ENCODE peak calls at places on chromosome 18, in eight cellular contexts. One of them, this sample, is unnamed.

GRCh38 chr18:27948981-27949380 is 227.9 kb downstream of the CDH2 start:
- DNase-seq in stimulated activated effector memory CD8-positive, alpha-beta T cell treated with anti-CD3 and anti-CD28 coated beads, Interleukin-12 subunit alpha, Interleukin-12 subunit beta, amount 100 ng/mL, for 72 hours: no peak
- DNase-seq in C1 segment of cervical spinal cord: no peak
- DNase-seq in activated CD4-positive, alpha-beta memory T cell treated with anti-CD3 and anti-CD28 coated beads for 36 hours: no peak
- DNase-seq in T47D: no peak
- DNase-seq in foreskin fibroblast: no peak
- DNase-seq in left colon: no peak
- DNase-seq in hypothalamus: no peak
- DNase-seq in this sample: no peak

GRCh38 chr18:36496022-36496421 is 198.5 kb downstream of the FHOD3 start:
- DNase-seq in stimulated activated effector memory CD8-positive, alpha-beta T cell treated with anti-CD3 and anti-CD28 coated beads, Interleukin-12 subunit alpha, Interleukin-12 subunit beta, amount 100 ng/mL, for 72 hours: no peak
- DNase-seq in left colon: no peak
- DNase-seq in foreskin fibroblast: no peak
- DNase-seq in hypothalamus: no peak
- DNase-seq in T47D: no peak
- DNase-seq in C1 segment of cervical spinal cord: no peak
- DNase-seq in activated CD4-positive, alpha-beta memory T cell treated with anti-CD3 and anti-CD28 coated beads for 36 hours: peak; percentile 15
- DNase-seq in this sample: no peak

GRCh38 chr18:46222710-46223360 is 118.7 kb downstream of the HAUS1 start:
- DNase-seq in T47D: no peak
- DNase-seq in left colon: no peak
- DNase-seq in hypothalamus: no peak
- DNase-seq in stimulated activated effector memory CD8-positive, alpha-beta T cell treated with anti-CD3 and anti-CD28 coated beads, Interleukin-12 subunit alpha, Interleukin-12 subunit beta, amount 100 ng/mL, for 72 hours: no peak
- DNase-seq in C1 segment of cervical spinal cord: no peak
- DNase-seq in activated CD4-positive, alpha-beta memory T cell treated with anti-CD3 and anti-CD28 coated beads for 36 hours: no peak
- DNase-seq in foreskin fibroblast: no peak
- DNase-seq in this sample: no peak

GRCh38 chr18:29779096-29779495 is 1263.4 kb downstream of the DSC3 start:
- DNase-seq in stimulated activated effector memory CD8-positive, alpha-beta T cell treated with anti-CD3 and anti-CD28 coated beads, Interleukin-12 subunit alpha, Interleukin-12 subunit beta, amount 100 ng/mL, for 72 hours: no peak
- DNase-seq in foreskin fibroblast: no peak
- DNase-seq in left colon: no peak
- DNase-seq in C1 segment of cervical spinal cord: no peak
- DNase-seq in hypothalamus: no peak
- DNase-seq in activated CD4-positive, alpha-beta memory T cell treated with anti-CD3 and anti-CD28 coated beads for 36 hours: no peak
- DNase-seq in T47D: no peak
- DNase-seq in this sample: no peak

GRCh38 chr18:58603365-58604067 is 25.4 kb downstream of the ALPK2 start:
- DNase-seq in hypothalamus: no peak
- DNase-seq in T47D: no peak
- DNase-seq in left colon: no peak
- DNase-seq in foreskin fibroblast: no peak
- DNase-seq in activated CD4-positive, alpha-beta memory T cell treated with anti-CD3 and anti-CD28 coated beads for 36 hours: peak; percentile 40
- DNase-seq in stimulated activated effector memory CD8-positive, alpha-beta T cell treated with anti-CD3 and anti-CD28 coated beads, Interleukin-12 subunit alpha, Interleukin-12 subunit beta, amount 100 ng/mL, for 72 hours: no peak
- DNase-seq in C1 segment of cervical spinal cord: no peak
- DNase-seq in this sample: peak; percentile 78

GRCh38 chr18:46478796-46479195 is 178.2 kb downstream of the LOXHD1 start:
- DNase-seq in T47D: no peak
- DNase-seq in hypothalamus: no peak
- DNase-seq in stimulated activated effector memory CD8-positive, alpha-beta T cell treated with anti-CD3 and anti-CD28 coated beads, Interleukin-12 subunit alpha, Interleukin-12 subunit beta, amount 100 ng/mL, for 72 hours: no peak
- DNase-seq in C1 segment of cervical spinal cord: no peak
- DNase-seq in activated CD4-positive, alpha-beta memory T cell treated with anti-CD3 and anti-CD28 coated beads for 36 hours: no peak
- DNase-seq in left colon: no peak
- DNase-seq in foreskin fibroblast: no peak
- DNase-seq in this sample: no peak

GRCh38 chr18:75984853-75985252 is 510.2 kb downstream of the ZNF516 start:
- DNase-seq in T47D: no peak
- DNase-seq in left colon: no peak
- DNase-seq in C1 segment of cervical spinal cord: no peak
- DNase-seq in activated CD4-positive, alpha-beta memory T cell treated with anti-CD3 and anti-CD28 coated beads for 36 hours: no peak
- DNase-seq in stimulated activated effector memory CD8-positive, alpha-beta T cell treated with anti-CD3 and anti-CD28 coated beads, Interleukin-12 subunit alpha, Interleukin-12 subunit beta, amount 100 ng/mL, for 72 hours: no peak
- DNase-seq in foreskin fibroblast: no peak
- DNase-seq in hypothalamus: no peak
- DNase-seq in this sample: no peak

GRCh38 chr18:76377359-76377756 is 117.7 kb downstream of the ZNF516 start:
- DNase-seq in T47D: no peak
- DNase-seq in activated CD4-positive, alpha-beta memory T cell treated with anti-CD3 and anti-CD28 coated beads for 36 hours: no peak
- DNase-seq in hypothalamus: no peak
- DNase-seq in C1 segment of cervical spinal cord: no peak
- DNase-seq in foreskin fibroblast: no peak
- DNase-seq in stimulated activated effector memory CD8-positive, alpha-beta T cell treated with anti-CD3 and anti-CD28 coated beads, Interleukin-12 subunit alpha, Interleukin-12 subunit beta, amount 100 ng/mL, for 72 hours: no peak
- DNase-seq in left colon: no peak
- DNase-seq in this sample: no peak

GRCh38 chr18:54388203-54389142 is 30.8 kb downstream of the C18orf54 start:
- DNase-seq in C1 segment of cervical spinal cord: no peak
- DNase-seq in foreskin fibroblast: peak; percentile 84
- DNase-seq in T47D: peak; percentile 76
- DNase-seq in hypothalamus: no peak
- DNase-seq in left colon: peak; percentile 68
- DNase-seq in stimulated activated effector memory CD8-positive, alpha-beta T cell treated with anti-CD3 and anti-CD28 coated beads, Interleukin-12 subunit alpha, Interleukin-12 subunit beta, amount 100 ng/mL, for 72 hours: no peak
- DNase-seq in activated CD4-positive, alpha-beta memory T cell treated with anti-CD3 and anti-CD28 coated beads for 36 hours: peak; percentile 69
- DNase-seq in this sample: no peak

GRCh38 chr18:48662021-48662661 is 123.3 kb downstream of the CTIF start:
- DNase-seq in hypothalamus: no peak
- DNase-seq in stimulated activated effector memory CD8-positive, alpha-beta T cell treated with anti-CD3 and anti-CD28 coated beads, Interleukin-12 subunit alpha, Interleukin-12 subunit beta, amount 100 ng/mL, for 72 hours: no peak
- DNase-seq in C1 segment of cervical spinal cord: no peak
- DNase-seq in T47D: peak; percentile 79
- DNase-seq in left colon: peak; percentile 17
- DNase-seq in foreskin fibroblast: peak; percentile 54
- DNase-seq in activated CD4-positive, alpha-beta memory T cell treated with anti-CD3 and anti-CD28 coated beads for 36 hours: no peak
- DNase-seq in this sample: no peak

GRCh38 chr18:12744103-12744502 is 41.3 kb downstream of the PSMG2 start:
- DNase-seq in T47D: peak; percentile 59
- DNase-seq in activated CD4-positive, alpha-beta memory T cell treated with anti-CD3 and anti-CD28 coated beads for 36 hours: no peak
- DNase-seq in left colon: no peak
- DNase-seq in C1 segment of cervical spinal cord: no peak
- DNase-seq in hypothalamus: no peak
- DNase-seq in foreskin fibroblast: peak; percentile 60
- DNase-seq in stimulated activated effector memory CD8-positive, alpha-beta T cell treated with anti-CD3 and anti-CD28 coated beads, Interleukin-12 subunit alpha, Interleukin-12 subunit beta, amount 100 ng/mL, for 72 hours: no peak
- DNase-seq in this sample: peak; percentile 36

GRCh38 chr18:2898131-2898640 is 51.4 kb downstream of the EMILIN2 start:
- DNase-seq in hypothalamus: no peak
- DNase-seq in T47D: no peak
- DNase-seq in C1 segment of cervical spinal cord: no peak
- DNase-seq in activated CD4-positive, alpha-beta memory T cell treated with anti-CD3 and anti-CD28 coated beads for 36 hours: no peak
- DNase-seq in left colon: peak; percentile 33
- DNase-seq in stimulated activated effector memory CD8-positive, alpha-beta T cell treated with anti-CD3 and anti-CD28 coated beads, Interleukin-12 subunit alpha, Interleukin-12 subunit beta, amount 100 ng/mL, for 72 hours: no peak
- DNase-seq in foreskin fibroblast: peak; percentile 58
- DNase-seq in this sample: no peak

GRCh38 chr18:23626451-23627279 is 36.0 kb downstream of the ANKRD29 start:
- DNase-seq in activated CD4-positive, alpha-beta memory T cell treated with anti-CD3 and anti-CD28 coated beads for 36 hours: no peak
- DNase-seq in C1 segment of cervical spinal cord: no peak
- DNase-seq in left colon: no peak
- DNase-seq in stimulated activated effector memory CD8-positive, alpha-beta T cell treated with anti-CD3 and anti-CD28 coated beads, Interleukin-12 subunit alpha, Interleukin-12 subunit beta, amount 100 ng/mL, for 72 hours: no peak
- DNase-seq in T47D: no peak
- DNase-seq in hypothalamus: no peak
- DNase-seq in foreskin fibroblast: peak; percentile 70
- DNase-seq in this sample: no peak

GRCh38 chr18:26417190-26417589 is 131.2 kb downstream of the KCTD1 start:
- DNase-seq in C1 segment of cervical spinal cord: no peak
- DNase-seq in activated CD4-positive, alpha-beta memory T cell treated with anti-CD3 and anti-CD28 coated beads for 36 hours: no peak
- DNase-seq in T47D: no peak
- DNase-seq in foreskin fibroblast: no peak
- DNase-seq in hypothalamus: no peak
- DNase-seq in stimulated activated effector memory CD8-positive, alpha-beta T cell treated with anti-CD3 and anti-CD28 coated beads, Interleukin-12 subunit alpha, Interleukin-12 subunit beta, amount 100 ng/mL, for 72 hours: no peak
- DNase-seq in left colon: no peak
- DNase-seq in this sample: no peak

GRCh38 chr18:63237911-63238710 is 81.5 kb downstream of the BCL2 start:
- DNase-seq in activated CD4-positive, alpha-beta memory T cell treated with anti-CD3 and anti-CD28 coated beads for 36 hours: no peak
- DNase-seq in C1 segment of cervical spinal cord: no peak
- DNase-seq in left colon: no peak
- DNase-seq in foreskin fibroblast: peak; percentile 77
- DNase-seq in hypothalamus: no peak
- DNase-seq in T47D: peak; percentile 63
- DNase-seq in stimulated activated effector memory CD8-positive, alpha-beta T cell treated with anti-CD3 and anti-CD28 coated beads, Interleukin-12 subunit alpha, Interleukin-12 subunit beta, amount 100 ng/mL, for 72 hours: no peak
- DNase-seq in this sample: no peak

GRCh38 chr18:56433919-56434318 is 204.5 kb downstream of the TXNL1 start:
- DNase-seq in left colon: no peak
- DNase-seq in stimulated activated effector memory CD8-positive, alpha-beta T cell treated with anti-CD3 and anti-CD28 coated beads, Interleukin-12 subunit alpha, Interleukin-12 subunit beta, amount 100 ng/mL, for 72 hours: no peak
- DNase-seq in C1 segment of cervical spinal cord: no peak
- DNase-seq in foreskin fibroblast: no peak
- DNase-seq in activated CD4-positive, alpha-beta memory T cell treated with anti-CD3 and anti-CD28 coated beads for 36 hours: no peak
- DNase-seq in T47D: no peak
- DNase-seq in hypothalamus: no peak
- DNase-seq in this sample: no peak

GRCh38 chr18:12264854-12265253 is 10.7 kb downstream of the CIDEA start:
- DNase-seq in left colon: no peak
- DNase-seq in foreskin fibroblast: no peak
- DNase-seq in C1 segment of cervical spinal cord: no peak
- DNase-seq in activated CD4-positive, alpha-beta memory T cell treated with anti-CD3 and anti-CD28 coated beads for 36 hours: no peak
- DNase-seq in T47D: no peak
- DNase-seq in stimulated activated effector memory CD8-positive, alpha-beta T cell treated with anti-CD3 and anti-CD28 coated beads, Interleukin-12 subunit alpha, Interleukin-12 subunit beta, amount 100 ng/mL, for 72 hours: no peak
- DNase-seq in hypothalamus: no peak
- DNase-seq in this sample: no peak

GRCh38 chr18:41391616-41392610 is 563.1 kb upstream of the PIK3C3 start:
- DNase-seq in left colon: no peak
- DNase-seq in C1 segment of cervical spinal cord: no peak
- DNase-seq in hypothalamus: peak; percentile 13
- DNase-seq in activated CD4-positive, alpha-beta memory T cell treated with anti-CD3 and anti-CD28 coated beads for 36 hours: no peak
- DNase-seq in foreskin fibroblast: peak; percentile 27
- DNase-seq in stimulated activated effector memory CD8-positive, alpha-beta T cell treated with anti-CD3 and anti-CD28 coated beads, Interleukin-12 subunit alpha, Interleukin-12 subunit beta, amount 100 ng/mL, for 72 hours: no peak
- DNase-seq in T47D: peak; percentile 57
- DNase-seq in this sample: peak; percentile 78

GRCh38 chr18:52175406-52175805 is 164.6 kb upstream of the DCC start:
- DNase-seq in stimulated activated effector memory CD8-positive, alpha-beta T cell treated with anti-CD3 and anti-CD28 coated beads, Interleukin-12 subunit alpha, Interleukin-12 subunit beta, amount 100 ng/mL, for 72 hours: no peak
- DNase-seq in foreskin fibroblast: no peak
- DNase-seq in left colon: no peak
- DNase-seq in activated CD4-positive, alpha-beta memory T cell treated with anti-CD3 and anti-CD28 coated beads for 36 hours: no peak
- DNase-seq in T47D: no peak
- DNase-seq in hypothalamus: no peak
- DNase-seq in C1 segment of cervical spinal cord: no peak
- DNase-seq in this sample: no peak

GRCh38 chr18:70600225-70600925 is 311.5 kb downstream of the SOCS6 start:
- DNase-seq in stimulated activated effector memory CD8-positive, alpha-beta T cell treated with anti-CD3 and anti-CD28 coated beads, Interleukin-12 subunit alpha, Interleukin-12 subunit beta, amount 100 ng/mL, for 72 hours: no peak
- DNase-seq in T47D: no peak
- DNase-seq in foreskin fibroblast: no peak
- DNase-seq in left colon: no peak
- DNase-seq in C1 segment of cervical spinal cord: no peak
- DNase-seq in hypothalamus: no peak
- DNase-seq in activated CD4-positive, alpha-beta memory T cell treated with anti-CD3 and anti-CD28 coated beads for 36 hours: no peak
- DNase-seq in this sample: peak; percentile 72

GRCh38 chr18:38644875-38645641 is 1079.5 kb upstream of the CELF4 start:
- DNase-seq in stimulated activated effector memory CD8-positive, alpha-beta T cell treated with anti-CD3 and anti-CD28 coated beads, Interleukin-12 subunit alpha, Interleukin-12 subunit beta, amount 100 ng/mL, for 72 hours: no peak
- DNase-seq in C1 segment of cervical spinal cord: no peak
- DNase-seq in activated CD4-positive, alpha-beta memory T cell treated with anti-CD3 and anti-CD28 coated beads for 36 hours: no peak
- DNase-seq in hypothalamus: no peak
- DNase-seq in T47D: no peak
- DNase-seq in foreskin fibroblast: no peak
- DNase-seq in left colon: no peak
- DNase-seq in this sample: no peak

GRCh38 chr18:73431620-73432019 is 563.8 kb upstream of the NETO1 start:
- DNase-seq in T47D: no peak
- DNase-seq in hypothalamus: no peak
- DNase-seq in C1 segment of cervical spinal cord: no peak
- DNase-seq in left colon: no peak
- DNase-seq in foreskin fibroblast: peak; percentile 30
- DNase-seq in activated CD4-positive, alpha-beta memory T cell treated with anti-CD3 and anti-CD28 coated beads for 36 hours: no peak
- DNase-seq in stimulated activated effector memory CD8-positive, alpha-beta T cell treated with anti-CD3 and anti-CD28 coated beads, Interleukin-12 subunit alpha, Interleukin-12 subunit beta, amount 100 ng/mL, for 72 hours: no peak
- DNase-seq in this sample: no peak

GRCh38 chr18:79092869-79093268 is 23.7 kb downstream of the ATP9B start:
- DNase-seq in stimulated activated effector memory CD8-positive, alpha-beta T cell treated with anti-CD3 and anti-CD28 coated beads, Interleukin-12 subunit alpha, Interleukin-12 subunit beta, amount 100 ng/mL, for 72 hours: no peak
- DNase-seq in activated CD4-positive, alpha-beta memory T cell treated with anti-CD3 and anti-CD28 coated beads for 36 hours: no peak
- DNase-seq in T47D: no peak
- DNase-seq in hypothalamus: no peak
- DNase-seq in C1 segment of cervical spinal cord: no peak
- DNase-seq in left colon: no peak
- DNase-seq in foreskin fibroblast: no peak
- DNase-seq in this sample: no peak

GRCh38 chr18:77100751-77101355 is 31.7 kb downstream of the MBP start:
- DNase-seq in C1 segment of cervical spinal cord: no peak
- DNase-seq in hypothalamus: no peak
- DNase-seq in foreskin fibroblast: no peak
- DNase-seq in T47D: no peak
- DNase-seq in left colon: no peak
- DNase-seq in stimulated activated effector memory CD8-positive, alpha-beta T cell treated with anti-CD3 and anti-CD28 coated beads, Interleukin-12 subunit alpha, Interleukin-12 subunit beta, amount 100 ng/mL, for 72 hours: no peak
- DNase-seq in activated CD4-positive, alpha-beta memory T cell treated with anti-CD3 and anti-CD28 coated beads for 36 hours: peak; percentile 69
- DNase-seq in this sample: no peak

GRCh38 chr18:26335139-26335933 is 109.1 kb downstream of the TAF4B start:
- DNase-seq in hypothalamus: no peak
- DNase-seq in C1 segment of cervical spinal cord: no peak
- DNase-seq in left colon: no peak
- DNase-seq in T47D: peak; percentile 69
- DNase-seq in stimulated activated effector memory CD8-positive, alpha-beta T cell treated with anti-CD3 and anti-CD28 coated beads, Interleukin-12 subunit alpha, Interleukin-12 subunit beta, amount 100 ng/mL, for 72 hours: no peak
- DNase-seq in foreskin fibroblast: peak; percentile 2
- DNase-seq in activated CD4-positive, alpha-beta memory T cell treated with anti-CD3 and anti-CD28 coated beads for 36 hours: no peak
- DNase-seq in this sample: no peak

GRCh38 chr18:33820517-33821368 is 242.7 kb downstream of the ASXL3 start:
- DNase-seq in T47D: no peak
- DNase-seq in C1 segment of cervical spinal cord: no peak
- DNase-seq in activated CD4-positive, alpha-beta memory T cell treated with anti-CD3 and anti-CD28 coated beads for 36 hours: no peak
- DNase-seq in hypothalamus: no peak
- DNase-seq in left colon: peak; percentile 28
- DNase-seq in stimulated activated effector memory CD8-positive, alpha-beta T cell treated with anti-CD3 and anti-CD28 coated beads, Interleukin-12 subunit alpha, Interleukin-12 subunit beta, amount 100 ng/mL, for 72 hours: no peak
- DNase-seq in foreskin fibroblast: no peak
- DNase-seq in this sample: no peak

GRCh38 chr18:7722955-7723354 is 155.8 kb downstream of the PTPRM start:
- DNase-seq in C1 segment of cervical spinal cord: no peak
- DNase-seq in left colon: no peak
- DNase-seq in T47D: no peak
- DNase-seq in hypothalamus: no peak
- DNase-seq in stimulated activated effector memory CD8-positive, alpha-beta T cell treated with anti-CD3 and anti-CD28 coated beads, Interleukin-12 subunit alpha, Interleukin-12 subunit beta, amount 100 ng/mL, for 72 hours: no peak
- DNase-seq in activated CD4-positive, alpha-beta memory T cell treated with anti-CD3 and anti-CD28 coated beads for 36 hours: no peak
- DNase-seq in foreskin fibroblast: no peak
- DNase-seq in this sample: no peak

GRCh38 chr18:49664086-49664890 is 102.4 kb downstream of the LIPG start:
- DNase-seq in left colon: peak; percentile 68
- DNase-seq in C1 segment of cervical spinal cord: no peak
- DNase-seq in foreskin fibroblast: no peak
- DNase-seq in activated CD4-positive, alpha-beta memory T cell treated with anti-CD3 and anti-CD28 coated beads for 36 hours: no peak
- DNase-seq in hypothalamus: no peak
- DNase-seq in T47D: no peak
- DNase-seq in stimulated activated effector memory CD8-positive, alpha-beta T cell treated with anti-CD3 and anti-CD28 coated beads, Interleukin-12 subunit alpha, Interleukin-12 subunit beta, amount 100 ng/mL, for 72 hours: no peak
- DNase-seq in this sample: no peak

GRCh38 chr18:28974504-28974903 is 797.6 kb upstream of the CDH2 start:
- DNase-seq in hypothalamus: no peak
- DNase-seq in left colon: no peak
- DNase-seq in stimulated activated effector memory CD8-positive, alpha-beta T cell treated with anti-CD3 and anti-CD28 coated beads, Interleukin-12 subunit alpha, Interleukin-12 subunit beta, amount 100 ng/mL, for 72 hours: no peak
- DNase-seq in activated CD4-positive, alpha-beta memory T cell treated with anti-CD3 and anti-CD28 coated beads for 36 hours: no peak
- DNase-seq in foreskin fibroblast: no peak
- DNase-seq in C1 segment of cervical spinal cord: no peak
- DNase-seq in T47D: no peak
- DNase-seq in this sample: no peak

GRCh38 chr18:79975043-79975442 is 10.6 kb downstream of the HSBP1L1 start:
- DNase-seq in hypothalamus: no peak
- DNase-seq in C1 segment of cervical spinal cord: no peak
- DNase-seq in left colon: no peak
- DNase-seq in T47D: no peak
- DNase-seq in stimulated activated effector memory CD8-positive, alpha-beta T cell treated with anti-CD3 and anti-CD28 coated beads, Interleukin-12 subunit alpha, Interleukin-12 subunit beta, amount 100 ng/mL, for 72 hours: no peak
- DNase-seq in foreskin fibroblast: no peak
- DNase-seq in activated CD4-positive, alpha-beta memory T cell treated with anti-CD3 and anti-CD28 coated beads for 36 hours: no peak
- DNase-seq in this sample: no peak

GRCh38 chr18:59502222-59502898 is 143.3 kb upstream of the LMAN1 start:
- DNase-seq in left colon: peak; percentile 28
- DNase-seq in T47D: no peak
- DNase-seq in hypothalamus: no peak
- DNase-seq in C1 segment of cervical spinal cord: no peak
- DNase-seq in stimulated activated effector memory CD8-positive, alpha-beta T cell treated with anti-CD3 and anti-CD28 coated beads, Interleukin-12 subunit alpha, Interleukin-12 subunit beta, amount 100 ng/mL, for 72 hours: no peak
- DNase-seq in activated CD4-positive, alpha-beta memory T cell treated with anti-CD3 and anti-CD28 coated beads for 36 hours: no peak
- DNase-seq in foreskin fibroblast: peak; percentile 88
- DNase-seq in this sample: peak; percentile 49

GRCh38 chr18:46199515-46200147 is 95.4 kb downstream of the HAUS1 start:
- DNase-seq in left colon: no peak
- DNase-seq in hypothalamus: no peak
- DNase-seq in T47D: peak; percentile 23
- DNase-seq in C1 segment of cervical spinal cord: no peak
- DNase-seq in activated CD4-positive, alpha-beta memory T cell treated with anti-CD3 and anti-CD28 coated beads for 36 hours: no peak
- DNase-seq in stimulated activated effector memory CD8-positive, alpha-beta T cell treated with anti-CD3 and anti-CD28 coated beads, Interleukin-12 subunit alpha, Interleukin-12 subunit beta, amount 100 ng/mL, for 72 hours: no peak
- DNase-seq in foreskin fibroblast: peak; percentile 30
- DNase-seq in this sample: no peak

GRCh38 chr18:45522371-45522770 is 92.9 kb upstream of the SLC14A2 start:
- DNase-seq in hypothalamus: no peak
- DNase-seq in foreskin fibroblast: no peak
- DNase-seq in activated CD4-positive, alpha-beta memory T cell treated with anti-CD3 and anti-CD28 coated beads for 36 hours: no peak
- DNase-seq in left colon: no peak
- DNase-seq in T47D: no peak
- DNase-seq in C1 segment of cervical spinal cord: no peak
- DNase-seq in stimulated activated effector memory CD8-positive, alpha-beta T cell treated with anti-CD3 and anti-CD28 coated beads, Interleukin-12 subunit alpha, Interleukin-12 subunit beta, amount 100 ng/mL, for 72 hours: no peak
- DNase-seq in this sample: no peak

GRCh38 chr18:32048507-32049091 is 30.0 kb downstream of the RNF125 start:
- DNase-seq in left colon: peak; percentile 62
- DNase-seq in stimulated activated effector memory CD8-positive, alpha-beta T cell treated with anti-CD3 and anti-CD28 coated beads, Interleukin-12 subunit alpha, Interleukin-12 subunit beta, amount 100 ng/mL, for 72 hours: no peak
- DNase-seq in activated CD4-positive, alpha-beta memory T cell treated with anti-CD3 and anti-CD28 coated beads for 36 hours: peak; percentile 45
- DNase-seq in C1 segment of cervical spinal cord: no peak
- DNase-seq in hypothalamus: no peak
- DNase-seq in foreskin fibroblast: peak; percentile 3
- DNase-seq in T47D: no peak
- DNase-seq in this sample: no peak

This sample was measured in SK-N-DZ.